ENCODE peak calls at places on chromosomes 3 and 15, in eight cellular contexts. S, E, R, A, D, O, X and Z are unnamed samples. For H3K9me2, the result is how much of the 10 kb centered on the place peaks cover.

GRCh38 chr3:46908986-46909534 is 31.5 kb downstream of the PTH1R start:
- DNase-seq in A (no peak), X (no peak), D (no peak), O (no peak), E (no peak), R (no peak), S (no peak), Z (no peak)

GRCh38 chr15:34794590-34795206 is 651 bp downstream of the ACTC1 start:
- DNase-seq in E (no peak), X (no peak), A (no peak), D (no peak), O (peak), R (no peak), S (no peak), Z (no peak)

GRCh38 chr3:63863150-63864007 is at the start of the genes ATXN7 and THOC7:
- DNase-seq in A (no peak), O (peak), S (peak), E (peak), X (peak), D (peak), R (peak), Z (no peak)

GRCh38 chr3:197750863-197751737 is 1.4 kb downstream of the FYTTD1 start:
- DNase-seq in R (peak), S (peak), A (no peak), D (peak), X (peak), E (peak), O (no peak), Z (peak)

GRCh38 chr3:49724586-49724985 is 835 bp upstream of the GMPPB start:
- DNase-seq in O (peak), R (no peak), X (peak), E (peak), D (no peak), S (peak), A (no peak), Z (no peak)

GRCh38 chr3:182886497-182886896 is 93.2 kb downstream of the ATP11B start:
- DNase-seq in D (peak), E (no peak), R (no peak), A (no peak), X (no peak), O (no peak), S (no peak), Z (peak)

GRCh38 chr15:98903377-98904018 is 104.1 kb downstream of the PGPEP1L start:
- DNase-seq in E (no peak), D (peak), R (no peak), S (no peak), O (no peak), X (no peak), A (no peak), Z (no peak)

GRCh38 chr15:36796161-36796560 is 216.7 kb downstream of the CDIN1 start:
- DNase-seq in S (no peak), R (no peak), X (no peak), O (no peak), E (no peak), D (no peak), A (no peak), Z (no peak)

GRCh38 chr3:108178676-108179075 is 43.5 kb downstream of the IFT57 start:
- DNase-seq in S (no peak), X (no peak), E (no peak), R (no peak), D (peak), O (no peak), A (no peak), Z (no peak)

GRCh38 chr3:160793853-160794252 is 37.8 kb downstream of the PPM1L start:
- DNase-seq in E (no peak), X (no peak), D (no peak), A (no peak), S (no peak), R (no peak), O (no peak), Z (no peak)

GRCh38 chr3:172153335-172153861 is 114.0 kb downstream of the FNDC3B start:
- DNase-seq in D (peak), O (no peak), E (no peak), A (peak), S (no peak), X (no peak), R (peak), Z (peak)

GRCh38 chr3:126102011-126102410 is 18.1 kb upstream of the SLC41A3 start:
- DNase-seq in S (no peak), D (no peak), A (no peak), R (no peak), O (no peak), E (no peak), X (no peak), Z (no peak)

GRCh38 chr3:151552589-151552988 is 91.7 kb upstream of the IGSF10 start:
- DNase-seq in E (no peak), A (no peak), R (no peak), X (no peak), D (no peak), O (no peak), S (no peak), Z (no peak)

GRCh38 chr3:188284455-188285212 is 130.7 kb downstream of the LPP start:
- DNase-seq in S (no peak), X (no peak), O (no peak), A (no peak), E (peak), R (no peak), D (peak), Z (no peak)

GRCh38 chr3:58490860-58491501 is 915 bp upstream of the KCTD6 start:
- DNase-seq in R (no peak), X (no peak), A (no peak), E (no peak), S (no peak), D (no peak), O (no peak), Z (peak)

GRCh38 chr3:187064210-187065115 is 74.8 kb downstream of the RPL39L start:
- DNase-seq in R (no peak), S (peak), E (peak), X (peak), A (no peak), O (peak), D (peak), Z (peak)

GRCh38 chr3:27134165-27134796 is 234.9 kb downstream of the NEK10 start:
- DNase-seq in O (peak), S (peak), E (peak), D (peak), R (peak), X (peak), A (peak), Z (no peak)

GRCh38 chr15:52112203-52112750 is 298 bp downstream of the BCL2L10 start:
- DNase-seq in O (peak), X (peak), S (peak), E (no peak), R (peak), D (peak), A (no peak), Z (no peak)

GRCh38 chr15:47331796-47332480 is 385.4 kb upstream of the SEMA6D start:
- DNase-seq in X (no peak), E (no peak), A (no peak), R (peak), D (peak), S (no peak), O (no peak), Z (no peak)
- H3K27ac ChIP-seq in X (no peak), E (no peak), A (no peak), R (peak), D (no peak), S (no peak), O (no peak), Z (no peak)

DNA sequence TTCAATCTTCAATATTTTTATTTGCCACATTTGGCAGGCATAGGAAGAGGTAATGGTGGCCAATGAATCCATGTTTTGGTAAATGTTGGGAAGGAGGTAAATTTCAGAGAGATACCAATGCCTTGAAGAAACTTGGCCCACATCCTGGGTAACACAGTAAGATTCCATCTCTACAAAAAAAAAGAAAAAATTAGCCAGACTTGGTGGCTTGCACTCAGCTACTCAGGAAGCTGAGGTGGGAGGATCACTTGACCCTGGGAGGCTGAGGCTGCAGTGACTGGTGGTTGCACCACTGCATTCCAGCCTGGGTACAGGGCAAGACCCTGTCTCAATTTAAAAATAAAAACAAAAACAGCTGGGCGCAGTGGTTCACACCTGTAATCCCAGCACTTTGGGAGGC is 81.8 kb downstream of the PIK3CB start:
- DNase-seq in R (no peak), O (no peak), E (no peak), X (no peak), S (no peak), D (no peak), A (no peak), Z (no peak)
- H3K4me2 ChIP-seq in R (no peak), O (no peak), E (no peak), X (no peak), S (no peak), D (no peak), A (no peak), Z (no peak)

GRCh38 chr3:72571638-72572114 is 276.6 kb downstream of the SHQ1 start:
- DNase-seq in O (no peak), E (no peak), A (no peak), D (no peak), S (no peak), X (no peak), R (no peak), Z (no peak)
- H3K9me2 ChIP-seq in O (under half), E (under half), A (under half), D (under half), S (under half), X (under half), R (under half), Z (under half)

DNA sequence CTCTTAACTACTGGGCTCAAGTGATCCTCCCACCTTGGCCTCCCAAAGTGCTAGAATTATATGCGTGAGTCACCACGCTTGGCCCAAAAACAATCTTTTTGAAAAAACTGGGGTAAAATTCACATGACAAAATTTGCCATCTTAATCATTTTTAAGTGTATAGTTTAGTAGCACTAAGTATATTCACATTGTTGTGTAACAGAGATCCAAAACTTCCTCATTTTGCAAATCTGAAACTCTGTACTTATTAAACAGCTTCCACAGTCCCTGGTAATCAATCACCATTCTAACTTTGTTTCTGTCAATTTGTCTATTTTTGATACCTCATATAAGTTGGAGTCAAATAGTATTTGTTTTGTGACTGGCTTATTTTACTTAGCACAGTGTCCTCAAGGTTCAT is 5.2 kb downstream of the SNX1 start:
- DNase-seq in D (no peak), X (no peak), E (no peak), S (no peak), O (no peak), R (no peak), A (no peak), Z (no peak)
- H3K27ac ChIP-seq in D (no peak), X (no peak), E (no peak), S (no peak), O (no peak), R (no peak), A (no peak), Z (no peak)

GRCh38 chr3:123536153-123536895 is 48.5 kb downstream of the HACD2 start:
- DNase-seq in O (no peak), R (no peak), D (peak), S (no peak), X (no peak), A (no peak), E (no peak), Z (no peak)
- H3K4me2 ChIP-seq in O (no peak), R (no peak), D (peak), S (no peak), X (no peak), A (no peak), E (no peak), Z (no peak)

DNA sequence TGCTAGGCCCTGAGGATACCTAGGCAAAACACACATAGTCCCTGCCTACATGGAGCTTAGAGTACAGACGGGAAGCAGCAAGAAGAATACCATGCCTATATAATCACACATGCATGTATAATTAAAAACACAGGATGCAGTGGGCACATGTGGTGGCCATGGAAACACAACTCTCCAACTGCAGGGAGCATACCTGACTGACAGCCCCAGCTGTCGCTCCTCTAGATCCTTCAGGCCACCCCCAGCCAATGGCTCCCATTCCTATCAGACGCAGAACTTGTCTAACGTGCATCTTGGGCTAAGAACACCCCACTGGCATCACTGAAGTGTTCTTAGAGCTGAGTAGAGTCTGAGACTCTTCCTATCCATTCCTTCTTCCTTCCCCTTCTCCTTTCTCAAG is 125.5 kb upstream of the FRMD4B start:
- DNase-seq in D (no peak), E (no peak), S (no peak), X (no peak), R (no peak), A (no peak), O (no peak), Z (no peak)
- H3K9me2 ChIP-seq in D (under half), E (under half), S (under half), X (under half), R (under half), A (under half), O (under half), Z (under half)